ENCODE peak calls at places on chromosomes 3 and 15, in six cellular contexts. K is GM20000, N is lower lobe of right lung, V is spleen, U is A549, A is heart left ventricle. B is an unnamed sample.

GRCh38 chr3:182989566-182989965 is 9.2 kb upstream of the DCUN1D1 start:
- DNase-seq in K (no peak), N (no peak), V (no peak), U (no peak), A (no peak), B (no peak)

GRCh38 chr3:134449277-134449676 is 36.5 kb downstream of the ANAPC13 start:
- DNase-seq in K (no peak), N (no peak), V (no peak), U (peak), A (no peak), B (peak)

GRCh38 chr15:98142584-98142983 is 182.1 kb downstream of the ARRDC4 start:
- DNase-seq in K (no peak), N (no peak), V (no peak), U (no peak), A (no peak), B (no peak)

GRCh38 chr15:99507016-99507731 is 58.6 kb upstream of the MEF2A start:
- DNase-seq in K (no peak), N (no peak), V (peak), U (no peak), A (peak), B (no peak)

GRCh38 chr3:184172681-184173373 is 1.8 kb upstream of the AP2M1 start:
- DNase-seq in K (no peak), N (no peak), V (no peak), U (no peak), A (peak), B (no peak)

GRCh38 chr3:78858165-78858564 is 909.6 kb downstream of the ROBO1 start:
- DNase-seq in K (no peak), N (no peak), V (no peak), U (no peak), A (no peak), B (no peak)

GRCh38 chr3:181727122-181728036 is 15.7 kb downstream of the SOX2 start:
- DNase-seq in K (peak), N (no peak), V (no peak), U (no peak), A (no peak), B (no peak)

GRCh38 chr15:28114114-28114455 is 15.0 kb upstream of the OCA2 start:
- DNase-seq in K (no peak), N (no peak), V (no peak), U (no peak), A (no peak), B (no peak)

GRCh38 chr3:134949150-134949549 is 154.1 kb downstream of the EPHB1 start:
- DNase-seq in K (no peak), N (no peak), V (no peak), U (no peak), A (no peak), B (no peak)

GRCh38 chr3:97974996-97975395 is 2.8 kb upstream of the RIOX2 start:
- DNase-seq in K (no peak), N (no peak), V (no peak), U (no peak), A (no peak), B (no peak)

DNA sequence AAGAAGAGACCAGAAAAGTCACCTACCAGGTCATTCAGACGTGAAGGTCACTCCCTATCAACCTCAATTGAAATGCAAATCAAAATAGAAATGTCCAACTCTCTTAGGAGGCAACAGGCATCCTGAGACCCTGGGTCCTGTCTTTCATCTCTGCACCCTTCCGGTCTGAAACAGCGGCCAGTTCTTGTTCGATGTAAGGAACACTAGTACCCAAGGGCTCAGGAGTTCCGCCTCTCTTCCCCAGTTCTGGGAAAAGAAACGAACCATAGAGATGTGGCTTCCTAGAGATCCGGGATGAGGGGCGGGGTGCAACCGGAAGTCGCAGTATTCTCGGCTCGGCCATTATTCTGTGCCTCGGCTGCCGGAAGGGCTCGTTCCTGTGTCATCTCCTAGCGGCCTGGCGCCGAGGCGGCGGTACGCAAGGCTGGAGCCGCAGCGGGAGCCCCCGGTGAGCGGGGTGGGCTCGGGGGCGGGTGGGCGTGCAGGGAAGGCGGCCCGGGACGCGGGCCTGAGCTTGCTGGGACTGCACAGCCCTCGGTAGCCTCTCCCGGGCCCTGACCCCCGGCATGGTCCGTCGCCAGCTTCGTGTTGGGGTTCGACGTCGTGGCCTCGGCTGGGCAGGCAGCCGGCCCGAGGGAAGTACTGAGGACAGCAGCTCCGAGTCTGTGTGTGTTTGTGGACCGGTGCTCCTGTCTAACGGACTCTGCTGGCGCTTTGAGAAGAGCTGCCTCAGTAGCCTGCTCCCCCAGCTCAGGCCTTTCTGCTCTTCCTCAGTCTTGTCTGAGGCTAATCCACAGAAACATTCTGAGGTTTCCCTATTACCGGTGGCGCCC is at the start of gene ZNF197:
- DNase-seq in K (peak), N (peak), V (peak), U (peak), A (peak), B (peak)
- TF ChIP-seq CTCF in K (no peak), N (peak), V (no peak), U (no peak), A (peak), B (no peak)

DNA sequence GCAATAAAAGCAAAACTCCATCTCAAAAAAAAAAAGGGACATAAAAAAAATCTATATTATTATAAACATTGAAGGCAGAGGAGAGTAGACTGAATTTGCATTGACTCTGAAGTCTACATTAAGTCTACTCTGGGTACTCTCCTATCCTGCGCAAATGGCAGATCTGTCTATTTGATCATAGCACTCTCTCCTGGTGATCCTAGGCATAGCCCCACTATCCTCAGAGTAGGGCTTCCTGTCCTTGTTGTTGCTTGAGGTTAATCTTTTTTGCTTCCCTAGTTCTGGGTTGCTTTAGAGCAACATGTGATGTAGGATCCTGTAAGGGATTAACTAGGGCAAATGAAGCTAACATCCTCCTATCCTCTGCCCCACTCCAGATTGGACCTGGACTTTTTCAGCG is 82.1 kb upstream of the LRRFIP2 start:
- DNase-seq in K (no peak), N (no peak), V (no peak), U (peak), A (no peak), B (no peak)
- TF ChIP-seq CTCF in K (no peak), N (no peak), V (no peak), U (no peak), A (no peak), B (no peak)

DNA sequence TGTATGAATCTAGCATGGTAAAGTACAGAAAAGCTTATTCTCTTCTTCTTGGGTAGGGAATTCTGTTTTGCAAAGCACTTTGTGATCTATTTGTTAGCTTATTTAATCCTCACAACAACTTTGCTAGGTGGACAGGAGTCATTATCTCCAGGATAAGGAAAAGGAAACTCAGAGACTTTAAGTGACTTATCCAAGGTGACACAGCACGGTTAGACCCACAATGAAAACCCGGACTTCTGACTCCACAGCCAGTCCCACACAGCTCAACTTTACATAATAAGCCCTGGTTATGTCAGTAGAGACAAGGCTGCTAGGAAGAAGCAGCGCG is 384 bp upstream of the NDUFB4 start:
- DNase-seq in K (no peak), N (no peak), V (no peak), U (no peak), A (no peak), B (no peak)
- TF ChIP-seq CTCF in K (no peak), N (no peak), V (no peak), U (no peak), A (no peak), B (no peak)

DNA sequence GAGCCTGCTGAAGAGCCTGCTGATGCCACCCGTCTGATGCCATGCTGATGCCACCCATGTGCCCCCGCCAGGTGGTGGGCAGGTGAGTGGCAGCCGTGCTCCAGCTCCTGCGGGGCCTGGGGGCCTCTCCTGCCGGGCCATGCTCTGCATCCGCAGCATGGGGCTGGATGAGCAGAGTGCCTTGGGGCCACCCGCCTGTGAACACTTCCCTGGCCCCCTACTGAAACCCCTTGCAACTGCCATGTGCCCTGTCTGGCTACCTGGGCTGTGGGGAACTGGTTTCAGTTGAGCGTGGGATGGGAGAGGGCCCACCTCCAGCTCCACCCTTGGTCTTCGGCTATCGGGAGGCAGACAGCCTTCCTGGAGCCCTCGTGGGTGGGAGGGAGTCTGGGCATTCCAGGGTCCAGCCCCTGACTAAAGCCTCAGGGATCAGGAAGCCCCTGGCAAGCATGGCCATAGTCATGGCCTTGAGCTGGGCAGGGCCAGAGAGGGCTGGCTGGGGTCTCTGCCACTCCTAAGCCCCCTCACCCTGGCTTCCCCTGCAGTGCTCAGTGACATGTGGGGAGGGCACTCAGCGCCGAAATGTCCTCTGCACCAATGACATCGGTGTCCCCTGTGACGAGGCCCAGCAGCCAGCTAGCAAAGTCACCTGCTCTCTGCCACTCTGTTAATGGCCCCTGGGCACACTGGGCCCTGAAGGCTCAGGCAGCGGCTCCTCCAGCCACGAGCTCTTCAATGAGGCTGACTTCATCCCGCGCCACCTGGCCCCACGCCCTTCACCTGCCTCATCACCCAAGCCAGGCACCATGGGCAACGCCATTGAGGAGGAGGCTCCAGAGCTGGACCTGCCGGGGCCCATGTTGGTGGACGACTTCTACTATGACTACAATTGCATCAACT is 92.2 kb downstream of the TBC1D2B start:
- DNase-seq in K (no peak), N (peak), V (peak), U (no peak), A (no peak), B (no peak)
- TF ChIP-seq CTCF in K (no peak), N (no peak), V (no peak), U (no peak), A (no peak), B (no peak)

B was measured in activated CD8-positive, alpha-beta T cell treated with anti-CD3 and anti-CD28 coated beads for 36 hours.